ENCODE peak calls at places on chromosomes 11 and 22, in ten cellular contexts. N, C, R, L, A, M, U, W, F and T are unnamed samples.

GRCh38 chr22:42768385-42769035 is 47.8 kb upstream of the A4GALT start:
- DNase-seq in W (no peak), R (no peak), L (no peak), N (no peak), F (no peak), A (no peak), M (no peak), U (no peak), C (no peak), T (no peak)

GRCh38 chr11:116796548-116796947 is 4.9 kb upstream of the APOA5 start:
- DNase-seq in F (no peak), L (no peak), W (no peak), N (no peak), C (no peak), U (no peak), M (no peak), R (no peak), A (no peak), T (no peak)

GRCh38 chr22:30301995-30302809 is 12.9 kb upstream of the CASTOR1 start:
- DNase-seq in A (no peak), W (no peak), N (peak), M (no peak), F (peak), C (no peak), U (no peak), L (peak), R (no peak), T (no peak)

GRCh38 chr22:23237841-23238240 is 57.5 kb downstream of the BCR start:
- DNase-seq in L (no peak), M (no peak), F (no peak), C (no peak), A (no peak), W (no peak), R (no peak), U (peak), N (no peak), T (no peak)

GRCh38 chr11:34411786-34412185 is 26.9 kb upstream of the CAT start:
- DNase-seq in W (no peak), F (peak), M (no peak), R (no peak), N (no peak), U (no peak), A (no peak), C (no peak), L (no peak), T (no peak)

GRCh38 chr11:44223261-44223660 is 86.7 kb downstream of the ALX4 start:
- DNase-seq in M (no peak), N (peak), U (no peak), L (no peak), F (peak), W (no peak), C (no peak), A (no peak), R (no peak), T (no peak)

GRCh38 chr11:21612326-21612725 is 580.6 kb upstream of the ANO5 start:
- DNase-seq in W (no peak), U (no peak), A (no peak), M (no peak), C (no peak), N (no peak), R (no peak), F (no peak), L (no peak), T (no peak)

GRCh38 chr22:48045369-48045768 is 1282.9 kb downstream of the TBC1D22A start:
- DNase-seq in F (no peak), M (no peak), W (no peak), R (no peak), C (no peak), L (no peak), A (no peak), U (no peak), N (no peak), T (no peak)

GRCh38 chr22:20141186-20142077 is 9.4 kb downstream of the CCDC188 start:
- DNase-seq in M (no peak), U (no peak), A (no peak), W (no peak), C (peak), N (peak), R (no peak), L (peak), F (peak), T (no peak)

GRCh38 chr22:20439556-20439927 is 1.9 kb upstream of the SCARF2 start:
- DNase-seq in R (no peak), M (no peak), W (no peak), N (no peak), L (no peak), C (no peak), U (no peak), F (no peak), A (no peak), T (no peak)

GRCh38 chr22:42536166-42536565 is 16.6 kb upstream of the RRP7A start:
- DNase-seq in C (no peak), R (no peak), A (no peak), N (no peak), L (no peak), F (no peak), W (no peak), U (no peak), M (no peak), T (no peak)

GRCh38 chr11:69367211-69367964 is 73.4 kb downstream of the MYEOV start:
- DNase-seq in F (no peak), A (no peak), R (no peak), L (no peak), N (no peak), M (no peak), C (no peak), W (no peak), U (no peak), T (peak)

GRCh38 chr11:84339796-84340195 is 1053.6 kb upstream of the CCDC90B start:
- DNase-seq in M (no peak), W (no peak), C (no peak), R (no peak), F (no peak), U (no peak), N (no peak), A (no peak), L (no peak), T (no peak)

GRCh38 chr11:61950035-61950547 is at the start of gene BEST1:
- DNase-seq in L (no peak), C (no peak), M (no peak), N (no peak), W (no peak), U (peak), R (no peak), A (no peak), F (no peak), T (no peak)

GRCh38 chr22:35697142-35697541 is 20.5 kb upstream of the APOL5 start:
- DNase-seq in U (no peak), N (no peak), M (peak), A (no peak), R (no peak), F (no peak), C (no peak), L (no peak), W (no peak), T (no peak)

GRCh38 chr22:36835903-36836302 is 19.1 kb upstream of the PVALB start:
- DNase-seq in W (no peak), F (no peak), C (no peak), A (no peak), N (no peak), U (no peak), R (no peak), L (no peak), M (no peak), T (no peak)